ENCODE peak calls at places on chromosome 13, in seven cellular contexts. One of them, this sample, is unnamed.

GRCh38 chr13:35514801-35515502 is 38.5 kb upstream of the MAB21L1 start:
- DNase-seq in choroid plexus epithelial cell: no peak
- DNase-seq in foreskin melanocyte: no peak
- DNase-seq in right lobe of liver: no peak
- DNase-seq in IMR-90: no peak
- DNase-seq in endodermal cell: no peak
- DNase-seq in T-helper 9 cell: no peak
- DNase-seq in this sample: no peak

GRCh38 chr13:85651440-85651839 is 147.8 kb downstream of the SLITRK6 start:
- DNase-seq in choroid plexus epithelial cell: peak
- DNase-seq in IMR-90: peak
- DNase-seq in right lobe of liver: no peak
- DNase-seq in endodermal cell: no peak
- DNase-seq in foreskin melanocyte: no peak
- DNase-seq in T-helper 9 cell: no peak
- DNase-seq in this sample: no peak

GRCh38 chr13:36815069-36815468 is 4.0 kb upstream of the RFXAP start:
- DNase-seq in right lobe of liver: no peak
- DNase-seq in T-helper 9 cell: no peak
- DNase-seq in IMR-90: no peak
- DNase-seq in foreskin melanocyte: no peak
- DNase-seq in endodermal cell: no peak
- DNase-seq in choroid plexus epithelial cell: no peak
- DNase-seq in this sample: no peak

GRCh38 chr13:95457294-95457693 is 95.2 kb upstream of the CLDN10 start:
- DNase-seq in right lobe of liver: no peak
- DNase-seq in choroid plexus epithelial cell: peak
- DNase-seq in endodermal cell: no peak
- DNase-seq in T-helper 9 cell: no peak
- DNase-seq in IMR-90: peak
- DNase-seq in foreskin melanocyte: no peak
- DNase-seq in this sample: no peak

GRCh38 chr13:28854657-28855056 is 34.5 kb downstream of the MTUS2 start:
- DNase-seq in foreskin melanocyte: no peak
- DNase-seq in choroid plexus epithelial cell: no peak
- DNase-seq in IMR-90: no peak
- DNase-seq in right lobe of liver: no peak
- DNase-seq in T-helper 9 cell: no peak
- DNase-seq in endodermal cell: peak
- DNase-seq in this sample: no peak

GRCh38 chr13:101916108-101916757 is 463.8 kb downstream of the ITGBL1 start:
- DNase-seq in IMR-90: no peak
- DNase-seq in right lobe of liver: peak
- DNase-seq in T-helper 9 cell: no peak
- DNase-seq in endodermal cell: peak
- DNase-seq in foreskin melanocyte: no peak
- DNase-seq in choroid plexus epithelial cell: peak
- DNase-seq in this sample: no peak

GRCh38 chr13:99067160-99067985 is 89.5 kb upstream of the DOCK9 start:
- DNase-seq in T-helper 9 cell: no peak
- DNase-seq in endodermal cell: no peak
- DNase-seq in choroid plexus epithelial cell: peak
- DNase-seq in IMR-90: peak
- DNase-seq in foreskin melanocyte: no peak
- DNase-seq in right lobe of liver: no peak
- DNase-seq in this sample: no peak

GRCh38 chr13:35881360-35881759 is 249.8 kb downstream of the DCLK1 start:
- DNase-seq in choroid plexus epithelial cell: peak
- DNase-seq in right lobe of liver: no peak
- DNase-seq in IMR-90: peak
- DNase-seq in foreskin melanocyte: no peak
- DNase-seq in endodermal cell: no peak
- DNase-seq in T-helper 9 cell: no peak
- DNase-seq in this sample: no peak

GRCh38 chr13:51912511-51913225 is 50.9 kb downstream of the CCDC70 start:
- DNase-seq in choroid plexus epithelial cell: no peak
- DNase-seq in foreskin melanocyte: no peak
- DNase-seq in T-helper 9 cell: no peak
- DNase-seq in right lobe of liver: no peak
- DNase-seq in IMR-90: no peak
- DNase-seq in endodermal cell: no peak
- DNase-seq in this sample: no peak

GRCh38 chr13:45015300-45015699 is 26.0 kb downstream of the GPALPP1 start:
- DNase-seq in right lobe of liver: no peak
- DNase-seq in foreskin melanocyte: no peak
- DNase-seq in T-helper 9 cell: no peak
- DNase-seq in IMR-90: peak
- DNase-seq in endodermal cell: no peak
- DNase-seq in choroid plexus epithelial cell: no peak
- DNase-seq in this sample: no peak

GRCh38 chr13:48562296-48563066 is 29.6 kb upstream of the RCBTB2 start:
- DNase-seq in IMR-90: no peak
- DNase-seq in right lobe of liver: no peak
- DNase-seq in choroid plexus epithelial cell: no peak
- DNase-seq in foreskin melanocyte: no peak
- DNase-seq in endodermal cell: no peak
- DNase-seq in T-helper 9 cell: peak
- DNase-seq in this sample: no peak

GRCh38 chr13:50713849-50714248 is 129.6 kb downstream of the DLEU7 start:
- DNase-seq in endodermal cell: no peak
- DNase-seq in foreskin melanocyte: peak
- DNase-seq in T-helper 9 cell: no peak
- DNase-seq in right lobe of liver: no peak
- DNase-seq in choroid plexus epithelial cell: peak
- DNase-seq in IMR-90: peak
- DNase-seq in this sample: peak

GRCh38 chr13:85798999-85799646 is at the start of gene SLITRK6:
- DNase-seq in IMR-90: peak
- DNase-seq in T-helper 9 cell: no peak
- DNase-seq in right lobe of liver: no peak
- DNase-seq in foreskin melanocyte: peak
- DNase-seq in choroid plexus epithelial cell: peak
- DNase-seq in endodermal cell: peak
- DNase-seq in this sample: peak

GRCh38 chr13:102561933-102562332 is 34.9 kb upstream of the TPP2 start:
- DNase-seq in endodermal cell: no peak
- DNase-seq in IMR-90: no peak
- DNase-seq in right lobe of liver: no peak
- DNase-seq in T-helper 9 cell: no peak
- DNase-seq in choroid plexus epithelial cell: no peak
- DNase-seq in foreskin melanocyte: no peak
- DNase-seq in this sample: no peak

This sample was measured in AG04450.